ENCODE peak calls at places on chromosomes 5 and 9, in four cellular contexts. K is GM12878, J is WTC11, Z is HepG2. D is an unnamed sample.

GRCh38 chr5:166083183-166083959 is 2208.1 kb upstream of the WWC1 start:
- DNase-seq in K (no peak), J (no peak), Z (no peak), D (no peak)

GRCh38 chr5:26012078-26012477 is 1026.3 kb downstream of the CDH9 start:
- DNase-seq in K (no peak), J (no peak), Z (no peak), D (no peak)

GRCh38 chr5:119811443-119811842 is 182.1 kb downstream of the FAM170A start:
- DNase-seq in K (no peak), J (no peak), Z (no peak), D (no peak)

GRCh38 chr5:54651482-54652076 is 134.0 kb downstream of the SNX18 start:
- DNase-seq in K (no peak), J (no peak), Z (no peak), D (no peak)

GRCh38 chr5:67673618-67674017 is 477.0 kb upstream of the CD180 start:
- DNase-seq in K (no peak), J (no peak), Z (no peak), D (no peak)

GRCh38 chr5:21613971-21614488 is 1239.1 kb downstream of the CDH12 start:
- DNase-seq in K (no peak), J (peak), Z (no peak), D (no peak)

GRCh38 chr5:154779105-154779504 is 23.9 kb downstream of the LARP1 start:
- DNase-seq in K (no peak), J (no peak), Z (peak), D (no peak)

GRCh38 chr9:108056083-108056804 is 566.7 kb upstream of the KLF4 start:
- DNase-seq in K (no peak), J (no peak), Z (no peak), D (no peak)

GRCh38 chr5:92713361-92713875 is 867.6 kb downstream of the NR2F1-AS1 start:
- DNase-seq in K (no peak), J (no peak), Z (no peak), D (no peak)

GRCh38 chr5:127233590-127233989 is 57.0 kb upstream of the MEGF10 start:
- DNase-seq in K (no peak), J (no peak), Z (no peak), D (no peak)

GRCh38 chr9:130872912-130873503 is 23.6 kb downstream of the QRFP start:
- DNase-seq in K (no peak), J (no peak), Z (peak), D (no peak)

GRCh38 chr5:73912755-73913365 is 286.9 kb downstream of the ARHGEF28 start:
- DNase-seq in K (peak), J (no peak), Z (no peak), D (no peak)

GRCh38 chr9:27529316-27530278 is at the start of gene MOB3B:
- DNase-seq in K (no peak), J (peak), Z (peak), D (peak)

GRCh38 chr5:32639943-32640342 is 54.6 kb downstream of the SUB1 start:
- DNase-seq in K (no peak), J (no peak), Z (no peak), D (no peak)

GRCh38 chr9:88766778-88767503 is 224.3 kb upstream of the S1PR3 start:
- DNase-seq in K (no peak), J (no peak), Z (no peak), D (peak)

GRCh38 chr5:82717734-82718133 is 359.5 kb downstream of the TMEM167A start:
- DNase-seq in K (no peak), J (no peak), Z (no peak), D (no peak)

GRCh38 chr5:9498541-9499497 is 47.1 kb downstream of the SEMA5A start:
- DNase-seq in K (no peak), J (peak), Z (peak), D (peak)

GRCh38 chr5:134887593-134888159 is 13.5 kb downstream of the TXNDC15 start:
- DNase-seq in K (no peak), J (no peak), Z (no peak), D (no peak)

GRCh38 chr9:110099236-110099741 is 108.7 kb downstream of the C9orf152 start:
- DNase-seq in K (no peak), J (no peak), Z (no peak), D (no peak)

GRCh38 chr5:132477784-132478497 is 12.6 kb downstream of the IRF1 start:
- DNase-seq in K (no peak), J (no peak), Z (no peak), D (no peak)

GRCh38 chr9:119968837-119969707 is 599.8 kb upstream of the BRINP1 start:
- DNase-seq in K (no peak), J (peak), Z (peak), D (peak)

GRCh38 chr9:124810513-124811355 is 33.8 kb downstream of the OLFML2A start:
- DNase-seq in K (no peak), J (peak), Z (peak), D (no peak)

GRCh38 chr5:52134013-52134650 is 653.6 kb upstream of the ITGA1 start:
- DNase-seq in K (no peak), J (no peak), Z (no peak), D (no peak)

GRCh38 chr5:148186248-148187003 is 16.4 kb upstream of the SPINK6 start:
- DNase-seq in K (no peak), J (no peak), Z (no peak), D (no peak)

GRCh38 chr5:31861601-31862000 is 222.7 kb downstream of the PDZD2 start:
- DNase-seq in K (no peak), J (no peak), Z (no peak), D (no peak)

GRCh38 chr9:136464241-136464640 is 18.6 kb downstream of the SEC16A start:
- DNase-seq in K (no peak), J (no peak), Z (no peak), D (no peak)

GRCh38 chr9:87888501-87888900 is 5.8 kb downstream of the SPATA31E1 start:
- DNase-seq in K (no peak), J (no peak), Z (no peak), D (no peak)

GRCh38 chr5:41071242-41071641 is at the start of gene MROH2B:
- DNase-seq in K (no peak), J (no peak), Z (no peak), D (no peak)

GRCh38 chr5:125409101-125409495 is 662.7 kb upstream of the ZNF608 start:
- DNase-seq in K (no peak), J (no peak), Z (no peak), D (no peak)

GRCh38 chr5:150301901-150302300 is 804 bp downstream of the ARSI start:
- DNase-seq in K (no peak), J (no peak), Z (no peak), D (no peak)

GRCh38 chr5:180873628-180874520 is 12.8 kb upstream of the ZFP62 start:
- DNase-seq in K (peak), J (no peak), Z (no peak), D (peak)

GRCh38 chr9:125805057-125805456 is 57.9 kb downstream of the PBX3 start:
- DNase-seq in K (no peak), J (no peak), Z (no peak), D (no peak)

GRCh38 chr9:90998573-90998972 is 197.0 kb downstream of the SYK start:
- DNase-seq in K (no peak), J (no peak), Z (no peak), D (no peak)

GRCh38 chr9:111176511-111176910 is 138.2 kb upstream of the LPAR1 start:
- DNase-seq in K (no peak), J (no peak), Z (no peak), D (no peak)

GRCh38 chr5:158174918-158175663 is 316.1 kb upstream of the CLINT1 start:
- DNase-seq in K (peak), J (peak), Z (peak), D (peak)

GRCh38 chr5:94994465-94994996 is 290.4 kb downstream of the MCTP1 start:
- DNase-seq in K (no peak), J (no peak), Z (no peak), D (no peak)

GRCh38 chr9:114906922-114907571 is 23.3 kb downstream of the TNFSF8 start:
- DNase-seq in K (no peak), J (peak), Z (peak), D (no peak)

GRCh38 chr9:72614057-72614456 is 92.6 kb downstream of the TMC1 start:
- DNase-seq in K (no peak), J (no peak), Z (no peak), D (no peak)

GRCh38 chr5:180082633-180083420 is 11.3 kb upstream of the RNF130 start:
- DNase-seq in K (no peak), J (peak), Z (no peak), D (no peak)

GRCh38 chr9:18746631-18747030 is 272.7 kb downstream of the ADAMTSL1 start:
- DNase-seq in K (no peak), J (no peak), Z (no peak), D (no peak)

DNA sequence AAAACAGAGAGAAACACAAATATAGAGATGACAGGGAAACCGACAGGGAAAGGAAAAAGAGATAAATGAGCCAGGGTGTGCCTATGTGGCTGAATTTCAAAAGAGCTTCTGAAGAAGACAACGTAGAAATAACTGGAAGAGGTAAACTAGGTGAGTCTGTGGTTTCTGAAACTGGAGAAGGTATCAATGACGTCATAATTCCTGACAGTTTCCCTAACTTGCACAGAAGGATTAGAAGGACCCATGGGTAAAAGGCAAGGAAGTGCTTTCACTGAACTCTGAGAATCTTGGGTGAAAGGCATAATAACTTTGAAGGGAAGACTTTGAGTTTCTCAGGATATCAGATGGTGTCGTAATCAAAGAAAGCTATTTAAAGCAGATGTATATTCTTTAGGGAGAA is 790.8 kb upstream of the NUDT12 start:
- DNase-seq in K (no peak), J (no peak), Z (no peak), D (no peak)
- TF ChIP-seq MAX in K (no peak), J (no peak), Z (no peak), D (no peak)

GRCh38 chr5:174573210-174574014 is 151.0 kb upstream of the MSX2 start:
- DNase-seq in K (no peak), J (no peak), Z (no peak), D (no peak)
- TF ChIP-seq CBFB in K (no peak), J (no peak), Z (no peak), D (no peak)

GRCh38 chr9:132295181-132295580 is 59.6 kb downstream of the SETX start:
- DNase-seq in K (no peak), J (no peak), Z (no peak), D (no peak)
- TF ChIP-seq MAX in K (no peak), J (no peak), Z (no peak), D (no peak)

GRCh38 chr9:113026200-113026599 is 14.2 kb upstream of the ZNF883 start:
- DNase-seq in K (no peak), J (no peak), Z (no peak), D (no peak)
- TF ChIP-seq CBFB in K (no peak), J (no peak), Z (no peak), D (no peak)

DNA sequence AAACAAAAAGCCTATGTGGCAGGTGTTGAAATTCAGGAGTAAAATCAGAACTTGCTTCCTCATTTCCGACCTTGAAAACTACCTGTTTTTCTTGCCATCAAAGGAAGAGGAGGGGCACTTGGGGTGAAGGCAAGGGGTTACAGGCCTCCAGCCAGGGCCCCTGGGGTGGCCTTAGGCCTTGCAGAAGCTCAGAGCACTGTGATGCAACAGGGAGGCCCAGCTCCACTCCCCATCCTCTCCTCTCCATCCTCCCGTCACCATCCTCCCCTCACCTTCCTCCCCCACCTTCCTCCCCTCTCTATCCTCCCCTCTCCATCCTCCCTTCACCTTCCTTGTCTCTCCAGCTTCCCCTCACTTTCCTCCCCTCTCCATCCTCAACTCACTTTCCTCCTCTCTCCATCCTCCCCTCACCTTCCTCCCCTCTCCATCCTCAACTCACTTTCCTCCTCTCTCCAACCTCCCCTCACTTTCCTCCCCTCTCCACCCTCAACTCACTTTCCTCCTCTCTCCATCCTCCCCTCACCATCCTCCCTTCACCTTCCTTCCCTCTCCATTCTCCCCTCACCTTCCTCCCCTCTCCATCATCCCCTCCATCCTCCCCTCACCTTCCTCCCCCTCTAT is 111.6 kb downstream of the WNK2 start:
- DNase-seq in K (no peak), J (no peak), Z (no peak), D (no peak)
- TF ChIP-seq MAX in K (no peak), J (no peak), Z (no peak), D (no peak)

GRCh38 chr9:123679330-123679987 is 250.5 kb downstream of the DENND1A start:
- DNase-seq in K (peak), J (no peak), Z (peak), D (no peak)
- TF ChIP-seq CBFB in K (peak), J (no peak), Z (no peak), D (no peak)

DNA sequence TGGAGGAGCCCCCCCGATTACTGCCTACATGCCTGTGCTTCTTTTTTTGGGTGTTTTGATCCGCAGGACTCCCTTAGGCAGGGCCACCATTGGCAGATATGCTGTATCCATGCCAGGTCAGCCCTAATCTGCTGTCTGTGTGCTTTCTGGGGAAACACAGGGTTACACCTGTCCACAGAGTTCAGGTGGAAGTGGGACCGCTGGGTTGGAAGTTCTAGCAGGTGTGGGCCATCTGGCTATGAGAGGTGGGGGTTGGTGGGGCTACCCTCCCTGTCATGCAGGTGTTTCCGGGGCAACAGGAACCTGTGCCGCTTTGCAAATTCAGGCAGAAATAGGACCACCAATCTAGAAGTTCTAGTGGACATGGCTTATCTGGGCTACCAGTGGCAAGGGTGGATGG is 17.0 kb downstream of the IFNE start:
- DNase-seq in K (no peak), J (no peak), Z (no peak), D (no peak)
- TF ChIP-seq MAX in K (no peak), J (no peak), Z (no peak), D (no peak)

DNA sequence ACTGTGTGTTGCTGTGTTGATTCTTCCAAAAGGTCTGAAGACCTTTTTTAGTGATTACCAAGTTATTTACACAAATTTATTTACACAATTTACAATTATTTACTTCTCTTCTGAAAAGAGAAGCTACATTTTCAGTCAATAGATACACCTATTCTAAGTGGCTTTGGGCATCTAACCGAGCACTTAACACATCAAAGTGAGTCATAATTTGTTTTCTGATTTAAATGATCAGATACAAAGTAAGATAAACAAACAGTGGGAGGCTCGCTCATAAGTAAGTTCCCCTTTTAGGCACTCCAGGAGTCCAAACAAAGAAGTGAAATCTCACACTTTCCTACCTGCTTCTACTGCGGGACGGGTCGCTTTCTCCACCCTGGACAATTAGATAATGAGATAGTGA is 90.2 kb downstream of the APBA1 start:
- DNase-seq in K (no peak), J (no peak), Z (no peak), D (no peak)
- TF ChIP-seq CBFB in K (no peak), J (no peak), Z (no peak), D (no peak)

GRCh38 chr9:129602598-129603415 is 18.1 kb downstream of the C9orf50 start:
- DNase-seq in K (no peak), J (no peak), Z (no peak), D (no peak)
- TF ChIP-seq MAX in K (no peak), J (no peak), Z (no peak), D (no peak)

DNA sequence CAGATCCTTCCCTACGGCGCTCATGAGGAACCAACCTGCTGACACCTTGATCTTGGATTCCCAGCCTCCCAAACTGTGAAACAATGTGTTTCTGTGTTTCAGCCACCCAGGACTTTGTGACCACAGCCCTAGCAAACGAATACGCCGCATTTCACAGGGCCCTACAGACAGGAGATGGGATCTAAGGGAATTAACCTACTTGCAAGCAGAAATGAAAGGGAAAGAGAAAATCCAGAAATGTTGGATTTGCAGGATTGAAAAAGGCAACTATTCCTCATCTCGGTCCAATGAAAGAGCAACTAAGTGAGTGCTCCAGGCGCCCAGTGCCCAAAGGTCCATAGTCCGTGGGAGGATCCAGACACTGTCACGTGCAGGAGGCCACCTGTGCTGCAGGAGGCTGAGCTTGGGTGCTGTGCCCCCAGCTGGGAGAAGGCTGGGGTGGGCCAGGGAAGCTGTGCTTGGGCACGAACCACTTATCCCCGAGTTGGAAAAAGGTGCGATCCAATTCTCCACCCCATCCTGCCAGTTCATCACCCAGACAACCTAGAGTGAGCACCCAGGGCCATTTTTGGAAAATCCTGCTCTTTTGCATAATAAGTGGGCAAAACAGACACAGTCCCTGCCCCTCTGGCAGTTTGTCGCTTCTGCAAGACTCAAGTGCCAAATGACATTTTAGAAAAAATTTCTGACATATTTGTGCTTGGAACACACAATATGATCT is 177.9 kb downstream of the C9orf50 start:
- DNase-seq in K (no peak), J (no peak), Z (peak), D (no peak)
- TF ChIP-seq CBFB in K (no peak), J (no peak), Z (no peak), D (no peak)